ENCODE peak calls at places on chromosomes 1 and 21, in six cellular contexts. K is heart right ventricle; R is activated CD4-positive, alpha-beta T cell treated with anti-CD3 and anti-CD28 coated beads for 1 hour; X is colonic mucosa; L is midbrain; G is EH. Q is an unnamed sample.

GRCh38 chr1:24199291-24199900 is 12.3 kb upstream of the IFNLR1 start:
- DNase-seq in X (peak), L (peak), R (peak), G (peak), K (peak), Q (peak)

GRCh38 chr21:26443867-26444266 is 129.2 kb downstream of the CYYR1 start:
- DNase-seq in G (peak), X (no peak), R (no peak), K (no peak), L (no peak), Q (no peak)

GRCh38 chr1:92679980-92680379 is 104.9 kb downstream of the EVI5 start:
- DNase-seq in G (no peak), X (no peak), R (no peak), K (no peak), L (no peak), Q (no peak)

GRCh38 chr1:178938281-178938958 is 67.5 kb upstream of the ANGPTL1 start:
- DNase-seq in K (no peak), G (no peak), L (no peak), X (no peak), R (no peak), Q (no peak)

GRCh38 chr1:23799570-23800395 is 771 bp downstream of the GALE start:
- DNase-seq in X (peak), G (peak), K (peak), L (no peak), R (no peak), Q (peak)

GRCh38 chr1:199546323-199546722 is 481.2 kb upstream of the NR5A2 start:
- DNase-seq in L (no peak), G (peak), R (no peak), K (no peak), X (no peak), Q (peak)

GRCh38 chr21:44908908-44909307 is 11.8 kb downstream of the ITGB2 start:
- DNase-seq in L (no peak), X (no peak), G (no peak), K (peak), R (no peak), Q (no peak)

GRCh38 chr1:56625823-56626222 is 19.3 kb upstream of the PRKAA2 start:
- DNase-seq in G (no peak), X (no peak), K (no peak), R (no peak), L (no peak), Q (no peak)

GRCh38 chr1:168498159-168498609 is 45.6 kb downstream of the XCL2 start:
- DNase-seq in X (no peak), R (no peak), G (peak), K (no peak), L (no peak), Q (peak)

GRCh38 chr1:113389953-113390834 is at the start of gene MAGI3:
- DNase-seq in R (peak), G (peak), L (peak), K (peak), X (peak), Q (peak)

GRCh38 chr1:44359234-44359937 is 4.3 kb upstream of the ERI3 start:
- DNase-seq in G (peak), L (no peak), R (no peak), X (no peak), K (no peak), Q (peak)

GRCh38 chr1:85259866-85260345 is 444 bp upstream of the C1orf52 start:
- DNase-seq in X (no peak), K (no peak), G (peak), L (no peak), R (no peak), Q (peak)

GRCh38 chr1:114753143-114753542 is 4.6 kb downstream of the CSDE1 start:
- DNase-seq in G (no peak), L (no peak), X (no peak), R (no peak), K (no peak), Q (no peak)

GRCh38 chr21:43603641-43604504 is 55.4 kb downstream of the HSF2BP start:
- DNase-seq in K (no peak), L (no peak), G (peak), R (no peak), X (no peak), Q (peak)

GRCh38 chr1:30038134-30039025 is 685.0 kb downstream of the MATN1 start:
- DNase-seq in G (no peak), K (no peak), X (peak), L (no peak), R (no peak), Q (no peak)

GRCh38 chr1:37257646-37258045 is 216.7 kb upstream of the ZC3H12A start:
- DNase-seq in G (no peak), R (no peak), X (no peak), L (no peak), K (no peak), Q (no peak)

GRCh38 chr1:18922848-18923475 is 20.6 kb upstream of the ALDH4A1 start:
- DNase-seq in X (no peak), L (no peak), R (no peak), K (no peak), G (no peak), Q (no peak)

GRCh38 chr1:208461680-208462079 is 217.5 kb upstream of the PLXNA2 start:
- DNase-seq in R (no peak), L (no peak), K (no peak), G (no peak), X (no peak), Q (no peak)

GRCh38 chr1:48876221-48876785 is 99.6 kb upstream of the BEND5 start:
- DNase-seq in R (no peak), X (no peak), G (peak), L (no peak), K (no peak), Q (peak)

GRCh38 chr21:45488839-45489479 is 53.3 kb downstream of the SLC19A1 start:
- DNase-seq in R (no peak), G (no peak), K (no peak), X (no peak), L (no peak), Q (no peak)

GRCh38 chr1:228478912-228479665 is 8.1 kb upstream of the RNF187 start:
- DNase-seq in L (no peak), X (no peak), R (no peak), G (no peak), K (no peak), Q (no peak)

Q was measured in RPMI7951.